ENCODE peak calls at places on chromosomes 16 and 17, in four cellular contexts. U, I, S and C are unnamed samples.

GRCh38 chr16:70646260-70647241 is at the start of gene IL34:
- DNase-seq in U (no peak), I (no peak), S (peak; percentile 28), C (no peak)

GRCh38 chr17:73592531-73592961 is 51.7 kb downstream of the SDK2 start:
- DNase-seq in I (no peak), S (no peak), U (no peak), C (no peak)

GRCh38 chr17:63405741-63406261 is 40.3 kb downstream of the CYB561 start:
- DNase-seq in S (no peak), U (no peak), I (peak; percentile 63), C (peak; percentile 24)

GRCh38 chr17:82153745-82154375 is 55.8 kb upstream of the FASN start:
- DNase-seq in U (peak; percentile 77), I (peak; percentile 90), S (peak; percentile 67), C (peak; percentile 83)

GRCh38 chr17:50209472-50210248 is 8.2 kb upstream of the COL1A1 start:
- DNase-seq in S (peak; percentile 99), U (peak; percentile 89), I (no peak), C (no peak)

GRCh38 chr17:74759243-74759801 is 10.9 kb downstream of the NHERF1 start:
- DNase-seq in S (no peak), I (no peak), U (no peak), C (no peak)

GRCh38 chr16:55349867-55350266 is 25.9 kb downstream of the IRX6 start:
- DNase-seq in S (no peak), I (no peak), U (no peak), C (no peak)

GRCh38 chr17:70053241-70054234 is 21.5 kb upstream of the KCNJ16 start:
- DNase-seq in U (no peak), I (no peak), S (no peak), C (no peak)

GRCh38 chr17:61284174-61284573 is 115.5 kb upstream of the TBX2 start:
- DNase-seq in S (no peak), I (no peak), U (no peak), C (no peak)

GRCh38 chr16:71426069-71426879 is 15.6 kb downstream of the TLE7 start:
- DNase-seq in I (peak; percentile 97), U (no peak), S (peak; percentile 53), C (peak; percentile 13)

GRCh38 chr17:73261952-73262675 is 434 bp upstream of the CPSF4L start:
- DNase-seq in S (no peak), U (no peak), I (no peak), C (peak; percentile 77)

GRCh38 chr17:17824119-17824779 is 12.5 kb downstream of the SREBF1 start:
- DNase-seq in I (no peak), S (peak; percentile 41), U (no peak), C (no peak)

GRCh38 chr16:29029168-29029994 is 44.5 kb downstream of the LAT start:
- DNase-seq in I (peak; percentile 25), S (no peak), U (no peak), C (no peak)

GRCh38 chr16:27597361-27597760 is 47.4 kb downstream of the KATNIP start:
- DNase-seq in I (no peak), S (no peak), U (no peak), C (peak; percentile 10)

GRCh38 chr16:595094-595528 is 5.2 kb downstream of the RAB40C start:
- DNase-seq in S (no peak), U (no peak), I (no peak), C (no peak)

GRCh38 chr16:8798174-8798527 is 512 bp downstream of the PMM2 start:
- DNase-seq in S (no peak), U (no peak), I (no peak), C (no peak)

GRCh38 chr17:34974794-34975428 is 5.4 kb upstream of the LIG3 start:
- DNase-seq in S (no peak), U (no peak), I (no peak), C (no peak)

GRCh38 chr17:876272-876671 is 94.1 kb downstream of the MRM3 start:
- DNase-seq in U (no peak), S (no peak), I (no peak), C (no peak)

GRCh38 chr16:11636172-11636721 is 32.0 kb upstream of the SNN start:
- DNase-seq in S (no peak), I (no peak), U (no peak), C (peak; percentile 93)

GRCh38 chr16:56844056-56844455 is 21.0 kb upstream of the SLC12A3 start:
- DNase-seq in S (no peak), I (no peak), U (no peak), C (no peak)

DNA sequence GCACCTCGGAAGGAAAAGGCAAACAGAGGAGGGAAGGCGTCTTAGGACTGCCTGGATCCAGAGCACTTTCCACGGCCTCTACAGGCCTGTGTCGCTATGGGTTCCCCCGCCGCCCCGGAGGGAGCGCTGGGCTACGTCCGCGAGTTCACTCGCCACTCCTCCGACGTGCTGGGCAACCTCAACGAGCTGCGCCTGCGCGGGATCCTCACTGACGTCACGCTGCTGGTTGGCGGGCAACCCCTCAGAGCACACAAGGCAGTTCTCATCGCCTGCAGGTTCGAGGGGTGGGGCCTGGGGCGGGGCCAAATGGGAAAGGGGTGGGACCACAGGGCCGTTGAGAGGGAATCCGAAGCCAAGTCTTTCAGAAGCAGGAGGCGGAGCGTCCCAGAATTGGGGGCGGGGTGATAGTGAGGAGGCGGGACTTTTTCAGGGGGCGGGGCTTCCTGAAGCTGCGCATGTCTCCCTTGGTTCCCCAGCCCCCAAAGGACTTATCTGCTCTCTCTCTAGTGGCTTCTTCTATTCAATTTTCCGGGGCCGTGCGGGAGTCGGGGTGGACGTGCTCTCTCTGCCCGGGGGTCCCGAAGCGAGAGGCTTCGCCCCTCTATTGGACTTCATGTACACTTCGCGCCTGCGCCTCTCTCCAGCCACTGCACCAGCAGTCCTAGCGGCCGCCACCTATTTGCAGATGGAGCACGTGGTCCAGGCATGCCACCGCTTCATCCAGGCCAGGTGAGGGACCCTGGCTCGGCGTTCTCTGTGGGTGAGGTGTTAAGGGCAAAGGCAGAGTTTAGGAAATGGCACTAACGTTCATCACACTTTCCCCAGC is 939 bp downstream of the BCL6B start:
- DNase-seq in U (peak; percentile 92), I (peak; percentile 99), S (peak; percentile 89), C (peak; percentile 78)
- TF ChIP-seq POLR2A in U (peak; percentile 74), I (peak; percentile 40), S (peak; percentile 78), C (peak; percentile 46)

DNA sequence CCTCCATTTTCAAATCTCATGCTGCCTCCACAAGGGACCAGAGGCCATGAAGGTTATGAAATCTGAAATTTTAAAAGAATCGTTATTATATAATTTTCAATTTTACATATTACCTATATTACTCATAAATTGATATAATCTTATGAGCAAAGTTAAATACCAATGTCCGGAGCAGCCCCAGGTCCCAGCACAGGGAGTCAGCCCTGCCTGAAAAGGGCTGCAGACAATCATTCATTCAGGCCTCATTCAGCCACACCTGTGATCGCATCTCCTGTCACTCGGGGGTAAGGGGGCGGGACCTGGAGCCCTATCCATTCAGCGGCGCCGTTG is 172.5 kb downstream of the AHSP start:
- DNase-seq in I (peak; percentile 87), S (no peak), U (no peak), C (no peak)
- TF ChIP-seq POLR2A in I (no peak), S (no peak), U (no peak), C (no peak)

GRCh38 chr16:69285240-69285639 is 25.9 kb upstream of the VPS4A start:
- DNase-seq in I (no peak), S (no peak), U (no peak), C (no peak)
- TF ChIP-seq POLR2A in I (no peak), S (no peak), U (no peak), C (no peak)

GRCh38 chr17:44269795-44270320 is 1.9 kb upstream of the SLC4A1 start:
- DNase-seq in S (no peak), I (no peak), U (no peak), C (no peak)
- TF ChIP-seq POLR2A in S (no peak), I (no peak), U (no peak), C (no peak)

GRCh38 chr17:22304667-22305303 is 612.5 kb downstream of the KCNJ18 start:
- DNase-seq in S (no peak), I (no peak), U (no peak), C (no peak)
- TF ChIP-seq POLR2A in S (no peak), I (no peak), U (no peak), C (no peak)

GRCh38 chr16:53843084-53843483 is 139.1 kb downstream of the FTO start:
- DNase-seq in I (no peak), S (no peak), U (no peak), C (no peak)

GRCh38 chr16:53841884-53842283 is 137.9 kb downstream of the FTO start:
- DNase-seq in U (no peak), I (no peak), S (no peak), C (no peak)

GRCh38 chr16:53839150-53839549 is 135.2 kb downstream of the FTO start:
- DNase-seq in U (no peak), I (no peak), S (no peak), C (peak; percentile 33)

GRCh38 chr16:53837421-53837820 is 133.5 kb downstream of the FTO start:
- DNase-seq in U (no peak), S (no peak), I (no peak), C (no peak)

DNA sequence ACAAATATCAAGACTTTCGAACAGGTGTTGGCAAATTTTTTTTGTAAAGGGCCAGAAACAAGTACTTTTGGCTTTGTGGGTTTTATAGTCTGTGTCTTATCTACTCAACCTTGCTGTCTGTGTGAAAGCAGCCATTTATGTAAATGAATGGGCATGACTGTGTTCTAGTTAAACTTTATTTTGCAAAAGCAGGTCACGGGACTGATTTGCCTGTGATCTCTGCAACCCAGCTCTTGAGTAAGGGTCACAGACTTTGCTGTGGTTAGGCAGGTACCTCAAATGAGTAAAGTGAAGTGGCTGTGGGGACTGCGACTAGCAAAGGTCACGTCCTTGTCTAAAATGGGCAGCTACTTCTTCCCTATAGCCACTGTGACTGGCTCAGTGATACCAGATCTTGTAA is 136.5 kb downstream of the FTO start:
- DNase-seq in U (no peak), I (no peak), S (no peak), C (no peak)
- TF ChIP-seq POLR2A in U (no peak), I (no peak), S (no peak), C (no peak)

DNA sequence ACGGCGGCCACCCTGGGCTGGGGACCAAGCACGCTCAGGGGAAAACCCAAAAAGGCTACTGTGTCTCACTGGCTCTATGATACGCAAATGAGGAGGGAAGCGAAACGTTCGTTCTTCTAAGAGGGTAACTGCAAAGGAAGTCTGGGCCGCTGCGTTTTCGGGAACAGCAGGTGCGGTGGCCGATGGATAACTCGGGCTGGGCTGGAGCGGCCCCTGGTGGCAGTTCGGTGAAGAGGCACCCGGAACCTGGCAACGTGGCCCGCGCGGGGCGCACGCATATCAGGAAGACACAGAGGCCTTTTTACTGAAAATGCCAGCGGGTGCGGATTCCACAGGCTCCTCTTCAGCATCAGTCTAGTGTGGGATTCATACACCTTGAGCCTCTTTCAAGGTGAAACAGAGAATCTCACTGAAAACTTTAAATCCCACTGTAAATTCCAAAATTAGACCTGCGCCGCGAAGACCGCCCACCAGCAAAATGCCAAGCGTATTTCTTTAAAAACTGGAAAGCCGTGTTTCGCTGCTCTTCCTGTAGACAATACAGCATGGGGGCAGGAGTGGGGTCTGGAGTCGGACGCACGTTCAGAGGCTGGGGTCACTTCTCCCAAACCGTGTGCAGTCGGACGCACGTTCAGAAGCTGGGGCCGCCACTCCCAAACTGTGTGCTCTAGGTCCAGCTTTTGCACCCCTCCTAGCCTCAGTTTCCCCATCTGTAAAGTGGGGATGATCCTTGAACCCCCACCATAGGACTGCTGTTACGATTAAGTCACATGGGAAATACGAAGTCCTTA is 44.4 kb upstream of the METTL9 start:
- DNase-seq in S (peak; percentile 81), I (peak; percentile 74), U (peak; percentile 89), C (peak; percentile 79)
- TF ChIP-seq POLR2A in S (no peak), I (no peak), U (no peak), C (no peak)

GRCh38 chr17:45149037-45149668 is 878 bp downstream of the HEXIM1 start:
- DNase-seq in U (peak; percentile 90), S (peak; percentile 87), I (peak; percentile 93), C (peak; percentile 83)
- TF ChIP-seq POLR2A in U (peak; percentile 38), S (peak; percentile 35), I (peak; percentile 53), C (peak; percentile 48)